ENCODE peak calls at places on chromosomes 7 and 10, in eight cellular contexts. One of them, this sample, is unnamed.

GRCh38 chr7:11153694-11154093 is 180.0 kb downstream of the PHF14 start:
- DNase-seq in ovary: no peak
- DNase-seq in GM23338: peak; percentile 22
- DNase-seq in upper lobe of left lung: no peak
- DNase-seq in OCI-LY7: no peak
- DNase-seq in MM.1S: no peak
- DNase-seq in IMR-90: no peak
- DNase-seq in left ventricle myocardium inferior: no peak
- DNase-seq in this sample: no peak

GRCh38 chr10:133257489-133258065 is 19.1 kb downstream of the ADAM8 start:
- DNase-seq in GM23338: peak; percentile 82
- DNase-seq in left ventricle myocardium inferior: peak; percentile 74
- DNase-seq in ovary: peak; percentile 84
- DNase-seq in IMR-90: no peak
- DNase-seq in OCI-LY7: no peak
- DNase-seq in upper lobe of left lung: peak; percentile 93
- DNase-seq in MM.1S: no peak
- DNase-seq in this sample: peak; percentile 75

GRCh38 chr10:21334891-21335696 is 190.4 kb downstream of the SKIDA1 start:
- DNase-seq in left ventricle myocardium inferior: peak; percentile 40
- DNase-seq in ovary: peak; percentile 64
- DNase-seq in upper lobe of left lung: peak; percentile 31
- DNase-seq in IMR-90: peak; percentile 90
- DNase-seq in GM23338: no peak
- DNase-seq in MM.1S: no peak
- DNase-seq in OCI-LY7: no peak
- DNase-seq in this sample: peak; percentile 72

GRCh38 chr10:80158598-80159127 is 26.1 kb downstream of the PLAC9 start:
- DNase-seq in upper lobe of left lung: peak; percentile 72
- DNase-seq in MM.1S: no peak
- DNase-seq in GM23338: no peak
- DNase-seq in OCI-LY7: no peak
- DNase-seq in ovary: peak; percentile 74
- DNase-seq in IMR-90: peak; percentile 99
- DNase-seq in left ventricle myocardium inferior: peak; percentile 88
- DNase-seq in this sample: peak; percentile 91

GRCh38 chr10:47245731-47246350 is 54.2 kb upstream of the GDF10 start:
- DNase-seq in GM23338: no peak
- DNase-seq in ovary: no peak
- DNase-seq in MM.1S: no peak
- DNase-seq in upper lobe of left lung: no peak
- DNase-seq in IMR-90: no peak
- DNase-seq in left ventricle myocardium inferior: no peak
- DNase-seq in OCI-LY7: no peak
- DNase-seq in this sample: no peak

GRCh38 chr10:122239578-122240257 is 31.4 kb upstream of the BTBD16 start:
- DNase-seq in left ventricle myocardium inferior: no peak
- DNase-seq in ovary: no peak
- DNase-seq in OCI-LY7: no peak
- DNase-seq in GM23338: peak; percentile 16
- DNase-seq in upper lobe of left lung: no peak
- DNase-seq in MM.1S: no peak
- DNase-seq in IMR-90: peak; percentile 54
- DNase-seq in this sample: no peak

GRCh38 chr10:28367865-28368541 is 65.1 kb upstream of the MPP7 start:
- DNase-seq in ovary: no peak
- DNase-seq in IMR-90: no peak
- DNase-seq in upper lobe of left lung: peak; percentile 79
- DNase-seq in left ventricle myocardium inferior: peak; percentile 16
- DNase-seq in OCI-LY7: peak; percentile 93
- DNase-seq in GM23338: no peak
- DNase-seq in MM.1S: peak; percentile 87
- DNase-seq in this sample: no peak

GRCh38 chr7:112377607-112378006 is 72.7 kb upstream of the IFRD1 start:
- DNase-seq in left ventricle myocardium inferior: no peak
- DNase-seq in MM.1S: no peak
- DNase-seq in ovary: no peak
- DNase-seq in GM23338: no peak
- DNase-seq in upper lobe of left lung: no peak
- DNase-seq in OCI-LY7: no peak
- DNase-seq in IMR-90: no peak
- DNase-seq in this sample: no peak

GRCh38 chr7:96995406-96996110 is 9.8 kb upstream of the DLX6 start:
- DNase-seq in MM.1S: no peak
- DNase-seq in upper lobe of left lung: no peak
- DNase-seq in ovary: no peak
- DNase-seq in OCI-LY7: no peak
- DNase-seq in GM23338: no peak
- DNase-seq in IMR-90: no peak
- DNase-seq in left ventricle myocardium inferior: no peak
- DNase-seq in this sample: no peak

GRCh38 chr10:119567978-119568377 is 25.5 kb upstream of the RGS10 start:
- DNase-seq in left ventricle myocardium inferior: no peak
- DNase-seq in GM23338: no peak
- DNase-seq in ovary: no peak
- DNase-seq in OCI-LY7: peak; percentile 9
- DNase-seq in upper lobe of left lung: no peak
- DNase-seq in IMR-90: no peak
- DNase-seq in MM.1S: no peak
- DNase-seq in this sample: no peak

GRCh38 chr7:21104124-21104500 is 317.4 kb upstream of the SP8 start:
- DNase-seq in MM.1S: no peak
- DNase-seq in upper lobe of left lung: no peak
- DNase-seq in ovary: no peak
- DNase-seq in left ventricle myocardium inferior: no peak
- DNase-seq in OCI-LY7: no peak
- DNase-seq in GM23338: no peak
- DNase-seq in IMR-90: no peak
- DNase-seq in this sample: no peak

GRCh38 chr10:125547010-125547650 is 135.8 kb downstream of the TEX36 start:
- DNase-seq in left ventricle myocardium inferior: no peak
- DNase-seq in ovary: no peak
- DNase-seq in IMR-90: no peak
- DNase-seq in MM.1S: no peak
- DNase-seq in GM23338: peak; percentile 22
- DNase-seq in upper lobe of left lung: no peak
- DNase-seq in OCI-LY7: no peak
- DNase-seq in this sample: no peak

GRCh38 chr10:79487296-79488194 is 24.8 kb upstream of the EIF5AL1 start:
- DNase-seq in GM23338: peak; percentile 94
- DNase-seq in MM.1S: peak; percentile 64
- DNase-seq in upper lobe of left lung: peak; percentile 73
- DNase-seq in OCI-LY7: peak; percentile 56
- DNase-seq in ovary: peak; percentile 61
- DNase-seq in left ventricle myocardium inferior: peak; percentile 43
- DNase-seq in IMR-90: peak; percentile 66
- DNase-seq in this sample: peak; percentile 78

GRCh38 chr10:57964371-57964770 is 303.3 kb downstream of the IPMK start:
- DNase-seq in ovary: no peak
- DNase-seq in IMR-90: peak; percentile 74
- DNase-seq in MM.1S: no peak
- DNase-seq in OCI-LY7: no peak
- DNase-seq in upper lobe of left lung: no peak
- DNase-seq in GM23338: no peak
- DNase-seq in left ventricle myocardium inferior: peak; percentile 26
- DNase-seq in this sample: peak; percentile 13

GRCh38 chr10:132263866-132264265 is 43.9 kb downstream of the STK32C start:
- DNase-seq in left ventricle myocardium inferior: no peak
- DNase-seq in ovary: no peak
- DNase-seq in GM23338: no peak
- DNase-seq in upper lobe of left lung: no peak
- DNase-seq in OCI-LY7: no peak
- DNase-seq in MM.1S: no peak
- DNase-seq in IMR-90: no peak
- DNase-seq in this sample: peak; percentile 1

GRCh38 chr10:120473593-120473992 is 16.6 kb downstream of the PLPP4 start:
- DNase-seq in MM.1S: no peak
- DNase-seq in upper lobe of left lung: no peak
- DNase-seq in left ventricle myocardium inferior: no peak
- DNase-seq in ovary: no peak
- DNase-seq in IMR-90: no peak
- DNase-seq in GM23338: no peak
- DNase-seq in OCI-LY7: no peak
- DNase-seq in this sample: no peak

GRCh38 chr10:73965890-73966768 is 31.8 kb upstream of the VCL start:
- DNase-seq in IMR-90: peak; percentile 99
- DNase-seq in OCI-LY7: no peak
- DNase-seq in upper lobe of left lung: peak; percentile 71
- DNase-seq in left ventricle myocardium inferior: peak; percentile 80
- DNase-seq in ovary: peak; percentile 79
- DNase-seq in MM.1S: no peak
- DNase-seq in GM23338: peak; percentile 98
- DNase-seq in this sample: peak; percentile 73

GRCh38 chr10:125407000-125407502 is 246.7 kb upstream of the CTBP2 start:
- DNase-seq in upper lobe of left lung: no peak
- DNase-seq in ovary: no peak
- DNase-seq in GM23338: no peak
- DNase-seq in MM.1S: no peak
- DNase-seq in OCI-LY7: no peak
- DNase-seq in left ventricle myocardium inferior: no peak
- DNase-seq in IMR-90: peak; percentile 51
- DNase-seq in this sample: no peak

GRCh38 chr7:8391353-8392062 is 41.9 kb upstream of the NXPH1 start:
- DNase-seq in IMR-90: no peak
- DNase-seq in left ventricle myocardium inferior: no peak
- DNase-seq in upper lobe of left lung: no peak
- DNase-seq in MM.1S: peak; percentile 64
- DNase-seq in OCI-LY7: no peak
- DNase-seq in GM23338: no peak
- DNase-seq in ovary: no peak
- DNase-seq in this sample: no peak

GRCh38 chr10:7501157-7501556 is 90.3 kb upstream of the SFMBT2 start:
- DNase-seq in OCI-LY7: no peak
- DNase-seq in left ventricle myocardium inferior: no peak
- DNase-seq in MM.1S: no peak
- DNase-seq in GM23338: no peak
- DNase-seq in IMR-90: no peak
- DNase-seq in upper lobe of left lung: no peak
- DNase-seq in ovary: no peak
- DNase-seq in this sample: no peak

GRCh38 chr7:90719159-90719558 is 123.0 kb downstream of the CDK14 start:
- DNase-seq in MM.1S: no peak
- DNase-seq in left ventricle myocardium inferior: no peak
- DNase-seq in IMR-90: no peak
- DNase-seq in OCI-LY7: no peak
- DNase-seq in ovary: no peak
- DNase-seq in GM23338: no peak
- DNase-seq in upper lobe of left lung: no peak
- DNase-seq in this sample: no peak
- H3K4me1 ChIP-seq in MM.1S: peaks cover 41% of the 10 kb centered on the region
- H3K4me1 ChIP-seq in left ventricle myocardium inferior: peaks cover 53% of the 10 kb centered on the region
- H3K4me1 ChIP-seq in IMR-90: peaks cover 8% of the 10 kb centered on the region
- H3K4me1 ChIP-seq in OCI-LY7: peaks cover 100% of the 10 kb centered on the region
- H3K4me1 ChIP-seq in ovary: peaks cover 8% of the 10 kb centered on the region
- H3K4me1 ChIP-seq in GM23338: no peaks in the 10 kb centered on the region
- H3K4me1 ChIP-seq in upper lobe of left lung: peaks cover 12% of the 10 kb centered on the region
- H3K4me1 ChIP-seq in this sample: no peaks in the 10 kb centered on the region

GRCh38 chr10:17644485-17644964 is 574 bp downstream of the STAM start:
- DNase-seq in GM23338: peak; percentile 23
- DNase-seq in ovary: no peak
- DNase-seq in IMR-90: peak; percentile 30
- DNase-seq in MM.1S: peak; percentile 39
- DNase-seq in upper lobe of left lung: no peak
- DNase-seq in OCI-LY7: no peak
- DNase-seq in left ventricle myocardium inferior: no peak
- DNase-seq in this sample: no peak

GRCh38 chr10:17637869-17638268 is 6.1 kb upstream of the STAM start:
- DNase-seq in upper lobe of left lung: no peak
- DNase-seq in ovary: no peak
- DNase-seq in left ventricle myocardium inferior: no peak
- DNase-seq in MM.1S: no peak
- DNase-seq in OCI-LY7: no peak
- DNase-seq in GM23338: no peak
- DNase-seq in IMR-90: no peak
- DNase-seq in this sample: no peak

GRCh38 chr10:17643339-17643754 is 604 bp upstream of the STAM start:
- DNase-seq in upper lobe of left lung: peak; percentile 87
- DNase-seq in GM23338: peak; percentile 69
- DNase-seq in ovary: no peak
- DNase-seq in left ventricle myocardium inferior: peak; percentile 70
- DNase-seq in IMR-90: peak; percentile 78
- DNase-seq in MM.1S: no peak
- DNase-seq in OCI-LY7: no peak
- DNase-seq in this sample: peak; percentile 93

GRCh38 chr10:17643755-17644484 is at the start of gene STAM:
- DNase-seq in upper lobe of left lung: peak; percentile 91
- DNase-seq in MM.1S: peak; percentile 94
- DNase-seq in IMR-90: peak; percentile 91
- DNase-seq in OCI-LY7: peak; percentile 94
- DNase-seq in GM23338: peak; percentile 96
- DNase-seq in left ventricle myocardium inferior: peak; percentile 90
- DNase-seq in ovary: peak; percentile 94
- DNase-seq in this sample: peak; percentile 96

GRCh38 chr10:17640331-17640816 is 3.6 kb upstream of the STAM start:
- DNase-seq in MM.1S: no peak
- DNase-seq in left ventricle myocardium inferior: no peak
- DNase-seq in upper lobe of left lung: no peak
- DNase-seq in OCI-LY7: no peak
- DNase-seq in GM23338: no peak
- DNase-seq in ovary: no peak
- DNase-seq in IMR-90: no peak
- DNase-seq in this sample: no peak
- H3K4me1 ChIP-seq in MM.1S: peaks cover 4% of the 10 kb centered on the region
- H3K4me1 ChIP-seq in left ventricle myocardium inferior: peaks cover 33% of the 10 kb centered on the region
- H3K4me1 ChIP-seq in upper lobe of left lung: peaks cover 13% of the 10 kb centered on the region
- H3K4me1 ChIP-seq in OCI-LY7: peaks cover 18% of the 10 kb centered on the region
- H3K4me1 ChIP-seq in GM23338: peaks cover 3% of the 10 kb centered on the region
- H3K4me1 ChIP-seq in ovary: peaks cover 2% of the 10 kb centered on the region
- H3K4me1 ChIP-seq in IMR-90: no peaks in the 10 kb centered on the region
- H3K4me1 ChIP-seq in this sample: peaks cover 6% of the 10 kb centered on the region

DNA sequence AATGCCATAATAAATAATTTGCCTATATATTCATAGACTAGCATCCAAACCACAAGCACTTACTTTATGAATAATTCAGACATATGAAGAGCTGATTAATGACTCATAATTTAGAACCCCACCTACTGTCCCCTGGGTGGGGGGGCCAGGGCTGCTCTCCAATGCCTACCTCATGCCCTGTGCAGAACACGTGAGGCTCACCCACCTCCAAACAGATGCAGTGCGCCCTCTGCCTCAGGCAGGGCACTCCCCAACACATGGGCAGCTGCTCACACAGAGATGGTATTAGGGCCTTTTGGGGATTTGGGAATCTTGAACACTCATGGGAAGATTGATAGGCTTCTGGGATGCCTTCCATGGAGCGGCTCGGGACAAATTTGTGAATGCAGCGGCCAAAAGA is 75.1 kb upstream of the INSIG1 start:
- DNase-seq in GM23338: no peak
- DNase-seq in ovary: no peak
- DNase-seq in left ventricle myocardium inferior: no peak
- DNase-seq in OCI-LY7: no peak
- DNase-seq in IMR-90: no peak
- DNase-seq in upper lobe of left lung: no peak
- DNase-seq in MM.1S: no peak
- DNase-seq in this sample: no peak
- H3K4me1 ChIP-seq in GM23338: peaks cover 3% of the 10 kb centered on the region
- H3K4me1 ChIP-seq in ovary: no peaks in the 10 kb centered on the region
- H3K4me1 ChIP-seq in left ventricle myocardium inferior: no peaks in the 10 kb centered on the region
- H3K4me1 ChIP-seq in OCI-LY7: no peaks in the 10 kb centered on the region
- H3K4me1 ChIP-seq in IMR-90: peaks cover 3% of the 10 kb centered on the region
- H3K4me1 ChIP-seq in upper lobe of left lung: no peaks in the 10 kb centered on the region
- H3K4me1 ChIP-seq in MM.1S: no peaks in the 10 kb centered on the region
- H3K4me1 ChIP-seq in this sample: no peaks in the 10 kb centered on the region

GRCh38 chr7:50396856-50397255 is 53.3 kb downstream of the FIGNL1 start:
- DNase-seq in GM23338: no peak
- DNase-seq in upper lobe of left lung: no peak
- DNase-seq in OCI-LY7: no peak
- DNase-seq in left ventricle myocardium inferior: no peak
- DNase-seq in MM.1S: no peak
- DNase-seq in IMR-90: no peak
- DNase-seq in ovary: no peak
- DNase-seq in this sample: no peak
- H3K4me1 ChIP-seq in GM23338: no peaks in the 10 kb centered on the region
- H3K4me1 ChIP-seq in upper lobe of left lung: no peaks in the 10 kb centered on the region
- H3K4me1 ChIP-seq in OCI-LY7: peaks cover 11% of the 10 kb centered on the region
- H3K4me1 ChIP-seq in left ventricle myocardium inferior: no peaks in the 10 kb centered on the region
- H3K4me1 ChIP-seq in MM.1S: peaks cover 40% of the 10 kb centered on the region
- H3K4me1 ChIP-seq in IMR-90: no peaks in the 10 kb centered on the region
- H3K4me1 ChIP-seq in ovary: no peaks in the 10 kb centered on the region
- H3K4me1 ChIP-seq in this sample: no peaks in the 10 kb centered on the region